ENCODE peak calls at places on chromosomes 16 and 17, in four cellular contexts. Z is aorta; B is ascending aorta; U is effector memory CD4-positive, alpha-beta T cell. D is an unnamed sample. For H3K9me3 and H3K4me1, the result is how much of the 10 kb centered on the place peaks cover.

GRCh38 chr16:48526058-48526957 is 83.7 kb downstream of the N4BP1 start:
- DNase-seq in Z (peak), B (peak), U (no peak), D (peak)

GRCh38 chr17:37742114-37742761 is 2.6 kb downstream of the HNF1B start:
- DNase-seq in Z (no peak), B (no peak), U (no peak), D (no peak)

GRCh38 chr17:6507535-6507934 is 48.8 kb downstream of the PITPNM3 start:
- DNase-seq in Z (peak), B (no peak), U (no peak), D (no peak)

GRCh38 chr17:61309857-61310256 is 89.8 kb upstream of the TBX2 start:
- DNase-seq in Z (no peak), B (peak), U (no peak), D (no peak)

GRCh38 chr16:1538804-1539520 is 5.5 kb downstream of the TMEM204 start:
- DNase-seq in Z (peak), B (no peak), U (no peak), D (no peak)

GRCh38 chr17:73126716-73127473 is 34.4 kb upstream of the SLC39A11 start:
- DNase-seq in Z (no peak), B (no peak), U (no peak), D (no peak)

GRCh38 chr16:87556941-87557459 is 45.3 kb upstream of the JPH3 start:
- DNase-seq in Z (no peak), B (peak), U (no peak), D (peak)

GRCh38 chr17:65966311-65966710 is 225.6 kb downstream of the CEP112 start:
- DNase-seq in Z (no peak), B (no peak), U (no peak), D (no peak)

GRCh38 chr17:40707720-40708119 is 4.2 kb upstream of the KRT24 start:
- DNase-seq in Z (no peak), B (peak), U (no peak), D (no peak)

GRCh38 chr17:47957591-47958490 is at the start of gene PRR15L:
- DNase-seq in Z (no peak), B (no peak), U (no peak), D (peak)

GRCh38 chr16:52251495-52251894 is 295.4 kb downstream of the TOX3 start:
- DNase-seq in Z (no peak), B (no peak), U (no peak), D (no peak)

GRCh38 chr17:50206604-50207293 is 5.3 kb upstream of the COL1A1 start:
- DNase-seq in Z (peak), B (peak), U (no peak), D (no peak)

GRCh38 chr16:69481901-69482341 is 57.5 kb downstream of the CYB5B start:
- DNase-seq in Z (peak), B (peak), U (no peak), D (peak)

GRCh38 chr17:29151567-29151966 is 28.6 kb downstream of the MYO18A start:
- DNase-seq in Z (no peak), B (no peak), U (no peak), D (no peak)

GRCh38 chr17:30091771-30092170 is 24.8 kb upstream of the NSRP1 start:
- DNase-seq in Z (no peak), B (no peak), U (no peak), D (no peak)

GRCh38 chr16:81189100-81189664 is 49.3 kb upstream of the BCO1 start:
- DNase-seq in Z (peak), B (peak), U (no peak), D (peak)

GRCh38 chr17:77487211-77487629 is 346.5 kb downstream of the SEC14L1 start:
- DNase-seq in Z (no peak), B (no peak), U (no peak), D (peak)

GRCh38 chr17:66354472-66354871 is 52.1 kb downstream of the PRKCA start:
- DNase-seq in Z (no peak), B (no peak), U (no peak), D (no peak)

GRCh38 chr17:56358651-56359050 is 205.4 kb downstream of the ANKFN1 start:
- DNase-seq in Z (no peak), B (no peak), U (no peak), D (no peak)

GRCh38 chr16:65306313-65306712 is 184.4 kb upstream of the CDH11 start:
- DNase-seq in Z (no peak), B (no peak), U (no peak), D (no peak)

GRCh38 chr16:78444-79145 is 570 bp downstream of the MPG start:
- DNase-seq in Z (no peak), B (peak), U (no peak), D (peak)

GRCh38 chr16:49556252-49557069 is 182.9 kb downstream of the C16orf78 start:
- DNase-seq in Z (no peak), B (no peak), U (no peak), D (no peak)

GRCh38 chr17:16433514-16433913 is 18.1 kb downstream of the TRPV2 start:
- DNase-seq in Z (no peak), B (no peak), U (no peak), D (no peak)

GRCh38 chr16:82633964-82634600 is 7.3 kb downstream of the CDH13 start:
- DNase-seq in Z (peak), B (peak), U (no peak), D (peak)

GRCh38 chr16:70656712-70657263 is 10.4 kb downstream of the IL34 start:
- DNase-seq in Z (peak), B (no peak), U (no peak), D (no peak)

GRCh38 chr17:73625975-73626706 is 18.1 kb downstream of the SDK2 start:
- DNase-seq in Z (no peak), B (no peak), U (no peak), D (no peak)

GRCh38 chr17:57406131-57406980 is 150.0 kb downstream of the MSI2 start:
- DNase-seq in Z (no peak), B (no peak), U (no peak), D (no peak)

GRCh38 chr17:80290199-80290598 is 29.5 kb downstream of the RNF213 start:
- DNase-seq in Z (no peak), B (no peak), U (no peak), D (no peak)

GRCh38 chr17:10162034-10162433 is 36.4 kb downstream of the GAS7 start:
- DNase-seq in Z (no peak), B (no peak), U (no peak), D (no peak)

GRCh38 chr16:30764816-30765465 is 2.8 kb downstream of the RNF40 start:
- DNase-seq in Z (no peak), B (no peak), U (no peak), D (no peak)
- H3K4me3 ChIP-seq in Z (no peak), B (no peak), U (no peak), D (no peak)

DNA sequence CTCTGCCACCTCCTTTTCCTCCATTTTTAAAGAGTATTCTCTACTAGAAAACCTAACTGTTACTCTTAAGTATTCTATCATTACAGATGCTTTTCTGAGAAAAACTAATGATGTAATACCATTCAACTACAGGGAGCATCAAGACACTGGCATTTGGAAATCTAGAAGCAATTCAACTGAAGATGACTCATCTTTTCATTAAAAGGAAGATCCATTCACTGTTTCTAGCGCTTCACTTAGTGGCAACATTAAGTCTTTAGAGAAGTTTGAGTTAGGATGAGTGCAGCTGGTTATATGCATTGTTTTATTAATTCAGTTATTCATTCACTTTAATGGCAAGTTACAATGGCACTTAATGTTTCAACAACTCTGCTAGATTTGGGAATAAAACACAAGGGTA is 61.6 kb downstream of the KCNJ2 start:
- DNase-seq in Z (no peak), B (no peak), U (no peak), D (no peak)
- H3K9me3 ChIP-seq in Z (under half), B (under half), U (under half), D (under half)

GRCh38 chr16:12434567-12434966 is 369.1 kb downstream of the CPPED1 start:
- DNase-seq in Z (no peak), B (no peak), U (no peak), D (no peak)

GRCh38 chr16:12433691-12434390 is 369.8 kb downstream of the CPPED1 start:
- DNase-seq in Z (no peak), B (no peak), U (no peak), D (no peak)

GRCh38 chr16:12435730-12436129 is 368.0 kb downstream of the CPPED1 start:
- DNase-seq in Z (no peak), B (no peak), U (no peak), D (no peak)

GRCh38 chr16:12437761-12438440 is 365.8 kb downstream of the CPPED1 start:
- DNase-seq in Z (no peak), B (no peak), U (no peak), D (no peak)

DNA sequence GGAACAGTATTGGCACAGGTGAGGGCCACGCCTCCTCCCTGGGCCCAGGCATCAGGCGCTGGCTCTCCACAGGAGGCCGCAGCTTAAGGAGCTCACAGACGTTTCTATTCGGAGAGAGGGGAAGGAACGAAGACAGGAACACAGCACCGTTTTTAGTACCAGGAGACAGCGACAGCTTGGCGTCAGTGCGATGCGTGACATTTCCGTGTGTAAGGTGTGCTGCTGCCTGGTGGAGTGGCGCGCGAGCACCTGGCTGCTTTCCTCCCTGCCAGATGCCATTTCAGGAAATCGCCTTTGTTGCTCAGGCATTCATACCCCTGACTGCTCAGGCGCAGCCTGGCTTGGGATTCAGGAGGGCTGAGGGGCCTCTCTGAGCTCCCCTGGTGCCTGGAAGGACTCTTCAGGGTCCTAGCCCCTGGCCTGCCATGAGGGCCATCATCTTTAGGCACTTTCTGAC is 367.5 kb downstream of the CPPED1 start:
- DNase-seq in Z (no peak), B (no peak), U (no peak), D (no peak)
- H3K4me1 ChIP-seq in Z (under half), B (under half), U (under half), D (under half)

DNA sequence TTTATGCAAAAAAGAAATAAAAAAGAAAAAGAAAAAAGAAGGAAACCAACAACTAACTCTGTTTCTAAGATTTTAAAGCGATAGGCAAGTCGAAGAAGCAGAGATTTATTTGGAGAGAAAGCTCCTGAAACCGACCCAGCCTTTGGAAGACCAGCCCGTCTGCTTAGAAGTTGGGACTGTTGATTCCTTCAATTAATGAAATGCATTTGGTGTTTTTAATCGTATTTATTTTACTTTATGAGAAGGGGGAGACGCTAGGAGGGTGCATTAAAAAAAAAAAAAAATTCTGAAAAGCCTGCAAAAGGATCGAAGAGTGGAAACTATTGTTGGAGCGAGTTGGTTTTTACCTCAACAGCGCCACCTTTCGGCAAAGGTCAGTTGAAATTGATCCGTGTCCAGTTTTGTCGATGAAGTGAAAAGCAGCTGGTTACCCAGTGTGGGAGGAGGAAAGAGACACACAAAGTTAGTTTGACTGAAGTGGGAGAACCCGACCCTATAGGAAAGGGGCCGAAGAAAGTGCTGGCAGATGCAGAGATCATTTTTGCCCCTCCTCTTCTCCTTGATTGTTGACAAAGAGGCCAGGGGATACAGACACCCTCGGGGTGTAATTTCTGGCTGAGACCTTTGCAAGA is 1.6 kb upstream of the MAF start:
- DNase-seq in Z (peak), B (peak), U (peak), D (no peak)
- H3K4me3 ChIP-seq in Z (peak), B (peak), U (peak), D (peak)

GRCh38 chr17:22305356-22306071 is 613.2 kb downstream of the KCNJ18 start:
- DNase-seq in Z (no peak), B (no peak), U (no peak), D (no peak)
- H3K9me3 ChIP-seq in Z (under half), B (under half), U (under half), D (half or more)

DNA sequence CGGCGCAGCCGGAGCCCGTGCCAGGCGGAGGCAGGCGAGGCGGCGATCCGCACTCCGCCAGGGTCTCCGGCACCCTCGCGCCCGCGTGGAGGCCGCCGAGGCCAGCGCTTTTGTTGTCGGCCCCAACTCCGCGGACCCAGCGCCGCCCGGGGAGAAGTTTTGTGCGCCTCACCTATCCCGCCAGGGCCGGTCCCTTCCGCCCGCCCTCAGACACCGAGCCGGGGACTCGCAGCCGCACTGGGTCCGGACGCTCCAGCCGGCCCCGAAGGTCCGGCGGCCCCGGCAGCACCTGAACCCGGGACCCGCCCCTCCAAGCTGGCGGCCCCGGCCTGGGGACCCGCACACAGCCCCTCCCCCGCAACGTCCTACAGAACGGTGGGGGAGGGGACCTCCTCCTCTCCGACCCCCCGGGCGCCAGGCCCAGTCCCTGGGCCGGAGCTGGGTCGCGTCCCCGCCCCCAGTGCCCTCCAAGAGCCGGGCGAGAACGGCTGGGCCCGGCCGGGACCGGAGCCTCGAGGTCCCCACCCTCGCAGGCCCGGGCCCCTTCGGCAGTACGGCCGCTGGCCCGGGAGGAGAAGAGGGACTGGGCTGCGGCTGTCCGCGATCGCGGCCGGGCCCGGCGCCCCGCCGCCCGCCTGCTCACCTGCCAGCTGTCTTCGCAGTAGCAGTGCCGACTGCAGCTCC is 705 bp downstream of the UBE2G1 start:
- DNase-seq in Z (peak), B (no peak), U (no peak), D (peak)
- H3K4me1 ChIP-seq in Z (under half), B (under half), U (under half), D (under half)

GRCh38 chr16:75097191-75097761 is 19.3 kb downstream of the LDHD start:
- DNase-seq in Z (no peak), B (no peak), U (no peak), D (no peak)

GRCh38 chr16:75097941-75098897 is 18.4 kb downstream of the LDHD start:
- DNase-seq in Z (no peak), B (no peak), U (peak), D (no peak)

GRCh38 chr16:75102595-75102994 is 14.0 kb downstream of the LDHD start:
- DNase-seq in Z (no peak), B (no peak), U (no peak), D (no peak)

GRCh38 chr16:75099075-75099667 is 17.4 kb downstream of the LDHD start:
- DNase-seq in Z (no peak), B (no peak), U (no peak), D (no peak)

GRCh38 chr16:75099738-75100615 is 16.6 kb downstream of the LDHD start:
- DNase-seq in Z (no peak), B (no peak), U (peak), D (no peak)
- H3K4me3 ChIP-seq in Z (no peak), B (no peak), U (peak), D (no peak)

DNA sequence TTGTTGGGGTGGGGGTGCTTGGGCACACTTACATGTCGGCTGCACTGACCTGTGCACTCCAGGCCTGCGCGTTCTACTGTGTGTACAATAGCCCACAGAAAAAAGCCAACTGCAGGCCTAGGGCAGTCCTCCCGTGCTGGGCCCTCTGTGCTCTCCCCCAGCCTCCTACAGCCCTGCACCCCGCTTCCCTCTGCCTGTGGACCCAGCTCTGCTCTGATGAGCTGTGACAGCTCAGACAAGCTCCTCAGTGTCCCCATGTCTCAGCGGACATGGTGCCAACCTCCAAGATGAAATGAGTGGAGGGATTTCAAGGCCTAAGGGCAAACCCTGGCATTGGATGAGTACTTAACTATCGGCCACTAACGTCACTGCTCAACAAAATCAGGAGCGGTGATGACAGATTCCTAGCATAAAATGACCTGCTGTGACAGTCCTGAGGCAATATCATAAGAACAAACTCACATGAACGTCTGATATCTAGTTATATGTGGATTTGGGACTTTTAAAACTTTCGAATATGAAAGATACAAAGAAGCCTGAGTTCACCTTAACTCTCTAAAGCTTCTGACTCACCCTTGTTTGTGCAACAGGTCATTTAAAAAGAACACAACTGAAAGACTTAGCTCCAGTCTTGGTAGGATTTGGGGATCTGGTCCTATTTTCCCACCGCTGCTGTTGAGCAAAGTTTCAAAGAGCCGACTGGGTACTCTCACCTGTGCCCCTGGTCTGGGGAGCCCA is 34.7 kb downstream of the CCDC57 start:
- DNase-seq in Z (no peak), B (no peak), U (no peak), D (no peak)
- H3K9me3 ChIP-seq in Z (under half), B (under half), U (under half), D (under half)

GRCh38 chr17:81471804-81472456 is 40.7 kb downstream of the ACTG1 start:
- DNase-seq in Z (no peak), B (no peak), U (no peak), D (peak)
- H3K4me1 ChIP-seq in Z (under half), B (under half), U (under half), D (under half)

D was measured in mucosa of descending colon.